ENCODE peak calls at places on chromosome 12, in seven cellular contexts. One of them, this sample, is unnamed.

GRCh38 chr12:68080577-68080976 is 79.0 kb downstream of the IFNG start:
- DNase-seq in HFFc6: no peak
- DNase-seq in stomach: no peak
- DNase-seq in nephron progenitor cell: no peak
- DNase-seq in H9: peak
- DNase-seq in SK-N-SH: no peak
- DNase-seq in body of pancreas: no peak
- DNase-seq in this sample: no peak

GRCh38 chr12:102946042-102946441 is 11.4 kb upstream of the ASCL1 start:
- DNase-seq in HFFc6: no peak
- DNase-seq in stomach: no peak
- DNase-seq in nephron progenitor cell: no peak
- DNase-seq in H9: no peak
- DNase-seq in SK-N-SH: no peak
- DNase-seq in body of pancreas: no peak
- DNase-seq in this sample: no peak

GRCh38 chr12:108647199-108647935 is 13.7 kb upstream of the SELPLG start:
- DNase-seq in HFFc6: no peak
- DNase-seq in stomach: no peak
- DNase-seq in nephron progenitor cell: no peak
- DNase-seq in H9: peak
- DNase-seq in SK-N-SH: no peak
- DNase-seq in body of pancreas: no peak
- DNase-seq in this sample: no peak

GRCh38 chr12:39112064-39112463 is 206.7 kb upstream of the CPNE8 start:
- DNase-seq in HFFc6: no peak
- DNase-seq in stomach: no peak
- DNase-seq in nephron progenitor cell: no peak
- DNase-seq in H9: no peak
- DNase-seq in SK-N-SH: peak
- DNase-seq in body of pancreas: no peak
- DNase-seq in this sample: no peak

GRCh38 chr12:27012239-27012981 is 1.8 kb downstream of the TM7SF3 start:
- DNase-seq in HFFc6: no peak
- DNase-seq in stomach: no peak
- DNase-seq in nephron progenitor cell: no peak
- DNase-seq in H9: no peak
- DNase-seq in SK-N-SH: no peak
- DNase-seq in body of pancreas: peak
- DNase-seq in this sample: no peak

GRCh38 chr12:63916561-63917476 is 72.3 kb downstream of the SRGAP1 start:
- DNase-seq in HFFc6: peak
- DNase-seq in stomach: no peak
- DNase-seq in nephron progenitor cell: no peak
- DNase-seq in H9: no peak
- DNase-seq in SK-N-SH: no peak
- DNase-seq in body of pancreas: no peak
- DNase-seq in this sample: no peak

GRCh38 chr12:89328483-89329030 is 23.7 kb downstream of the DUSP6 start:
- DNase-seq in HFFc6: no peak
- DNase-seq in stomach: no peak
- DNase-seq in nephron progenitor cell: no peak
- DNase-seq in H9: no peak
- DNase-seq in SK-N-SH: no peak
- DNase-seq in body of pancreas: peak
- DNase-seq in this sample: no peak

GRCh38 chr12:54010972-54011664 is 2.3 kb downstream of the HOXC8 start:
- DNase-seq in HFFc6: no peak
- DNase-seq in stomach: no peak
- DNase-seq in nephron progenitor cell: peak
- DNase-seq in H9: no peak
- DNase-seq in SK-N-SH: no peak
- DNase-seq in body of pancreas: no peak
- DNase-seq in this sample: no peak

GRCh38 chr12:62983594-62983993 is 48.6 kb upstream of the PPM1H start:
- DNase-seq in HFFc6: no peak
- DNase-seq in stomach: peak
- DNase-seq in nephron progenitor cell: no peak
- DNase-seq in H9: peak
- DNase-seq in SK-N-SH: no peak
- DNase-seq in body of pancreas: peak
- DNase-seq in this sample: no peak

GRCh38 chr12:32478858-32479257 is 79.5 kb downstream of the FGD4 start:
- DNase-seq in HFFc6: no peak
- DNase-seq in stomach: no peak
- DNase-seq in nephron progenitor cell: no peak
- DNase-seq in H9: no peak
- DNase-seq in SK-N-SH: no peak
- DNase-seq in body of pancreas: no peak
- DNase-seq in this sample: no peak

GRCh38 chr12:55670213-55670730 is 33.6 kb downstream of the OR10P1 start:
- DNase-seq in HFFc6: no peak
- DNase-seq in stomach: no peak
- DNase-seq in nephron progenitor cell: no peak
- DNase-seq in H9: peak
- DNase-seq in SK-N-SH: no peak
- DNase-seq in body of pancreas: no peak
- DNase-seq in this sample: no peak

GRCh38 chr12:109937371-109937770 is 37.3 kb downstream of the TCHP start:
- DNase-seq in HFFc6: no peak
- DNase-seq in stomach: no peak
- DNase-seq in nephron progenitor cell: no peak
- DNase-seq in H9: no peak
- DNase-seq in SK-N-SH: no peak
- DNase-seq in body of pancreas: no peak
- DNase-seq in this sample: no peak

GRCh38 chr12:32163596-32163995 is 56.9 kb downstream of the BICD1 start:
- DNase-seq in HFFc6: no peak
- DNase-seq in stomach: no peak
- DNase-seq in nephron progenitor cell: no peak
- DNase-seq in H9: no peak
- DNase-seq in SK-N-SH: no peak
- DNase-seq in body of pancreas: no peak
- DNase-seq in this sample: no peak

GRCh38 chr12:44812062-44812461 is 64.1 kb downstream of the NELL2 start:
- DNase-seq in HFFc6: no peak
- DNase-seq in stomach: no peak
- DNase-seq in nephron progenitor cell: no peak
- DNase-seq in H9: no peak
- DNase-seq in SK-N-SH: no peak
- DNase-seq in body of pancreas: no peak
- DNase-seq in this sample: no peak

GRCh38 chr12:114981036-114981435 is 297.1 kb upstream of the TBX3 start:
- DNase-seq in HFFc6: no peak
- DNase-seq in stomach: no peak
- DNase-seq in nephron progenitor cell: no peak
- DNase-seq in H9: no peak
- DNase-seq in SK-N-SH: no peak
- DNase-seq in body of pancreas: no peak
- DNase-seq in this sample: no peak

GRCh38 chr12:3628629-3629028 is 124.3 kb downstream of the CRACR2A start:
- DNase-seq in HFFc6: no peak
- DNase-seq in stomach: no peak
- DNase-seq in nephron progenitor cell: no peak
- DNase-seq in H9: no peak
- DNase-seq in SK-N-SH: peak
- DNase-seq in body of pancreas: no peak
- DNase-seq in this sample: no peak

GRCh38 chr12:50637870-50638481 is 125.9 kb upstream of the ATF1 start:
- DNase-seq in HFFc6: peak
- DNase-seq in stomach: no peak
- DNase-seq in nephron progenitor cell: no peak
- DNase-seq in H9: no peak
- DNase-seq in SK-N-SH: peak
- DNase-seq in body of pancreas: no peak
- DNase-seq in this sample: no peak

GRCh38 chr12:90010089-90010488 is 301.5 kb upstream of the ATP2B1 start:
- DNase-seq in HFFc6: no peak
- DNase-seq in stomach: no peak
- DNase-seq in nephron progenitor cell: no peak
- DNase-seq in H9: peak
- DNase-seq in SK-N-SH: no peak
- DNase-seq in body of pancreas: no peak
- DNase-seq in this sample: no peak

GRCh38 chr12:118372541-118373495 is at the start of gene TAOK3:
- DNase-seq in HFFc6: peak
- DNase-seq in stomach: peak
- DNase-seq in nephron progenitor cell: peak
- DNase-seq in H9: peak
- DNase-seq in SK-N-SH: peak
- DNase-seq in body of pancreas: peak
- DNase-seq in this sample: peak

GRCh38 chr12:22625671-22626251 is 790 bp downstream of the ETNK1 start:
- DNase-seq in HFFc6: no peak
- DNase-seq in stomach: peak
- DNase-seq in nephron progenitor cell: peak
- DNase-seq in H9: peak
- DNase-seq in SK-N-SH: peak
- DNase-seq in body of pancreas: peak
- DNase-seq in this sample: no peak

GRCh38 chr12:124739953-124740561 is 123.6 kb downstream of the SCARB1 start:
- DNase-seq in HFFc6: no peak
- DNase-seq in stomach: no peak
- DNase-seq in nephron progenitor cell: no peak
- DNase-seq in H9: no peak
- DNase-seq in SK-N-SH: no peak
- DNase-seq in body of pancreas: no peak
- DNase-seq in this sample: no peak

GRCh38 chr12:124738636-124739467 is 124.8 kb downstream of the SCARB1 start:
- DNase-seq in HFFc6: peak
- DNase-seq in stomach: peak
- DNase-seq in nephron progenitor cell: peak
- DNase-seq in H9: no peak
- DNase-seq in SK-N-SH: no peak
- DNase-seq in body of pancreas: no peak
- DNase-seq in this sample: no peak

GRCh38 chr12:124742111-124742510 is 121.6 kb downstream of the SCARB1 start:
- DNase-seq in HFFc6: no peak
- DNase-seq in stomach: peak
- DNase-seq in nephron progenitor cell: no peak
- DNase-seq in H9: no peak
- DNase-seq in SK-N-SH: peak
- DNase-seq in body of pancreas: no peak
- DNase-seq in this sample: no peak

GRCh38 chr12:124741211-124741610 is 122.5 kb downstream of the SCARB1 start:
- DNase-seq in HFFc6: no peak
- DNase-seq in stomach: no peak
- DNase-seq in nephron progenitor cell: no peak
- DNase-seq in H9: no peak
- DNase-seq in SK-N-SH: no peak
- DNase-seq in body of pancreas: no peak
- DNase-seq in this sample: no peak

DNA sequence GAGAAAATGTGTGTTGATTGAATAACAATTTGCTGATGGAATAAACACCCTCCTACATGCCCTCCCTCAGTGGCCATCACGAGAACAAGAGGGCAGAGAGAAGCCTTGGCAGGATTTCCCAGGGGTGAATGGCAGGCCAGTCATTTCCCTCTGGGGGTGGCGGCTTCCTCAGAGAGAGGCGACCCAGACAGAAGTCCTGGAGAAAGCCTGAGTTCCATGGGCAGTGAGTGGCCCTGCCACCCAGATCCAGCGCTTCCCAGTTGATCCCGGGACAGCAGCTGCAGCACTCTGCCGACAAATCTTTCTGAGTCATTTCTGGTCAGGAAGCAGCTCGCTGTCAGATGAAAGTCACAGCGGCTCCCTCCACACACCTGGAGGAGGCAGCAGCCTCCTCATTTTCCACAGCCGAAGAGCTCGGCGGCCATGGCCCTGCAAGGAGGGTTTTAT is 123.0 kb downstream of the SCARB1 start:
- DNase-seq in HFFc6: peak
- DNase-seq in stomach: peak
- DNase-seq in nephron progenitor cell: no peak
- DNase-seq in H9: no peak
- DNase-seq in SK-N-SH: no peak
- DNase-seq in body of pancreas: no peak
- DNase-seq in this sample: no peak
- TF ChIP-seq CTCF in HFFc6: peak
- TF ChIP-seq CTCF in stomach: no peak
- TF ChIP-seq CTCF in nephron progenitor cell: no peak
- TF ChIP-seq CTCF in H9: no peak
- TF ChIP-seq CTCF in SK-N-SH: no peak
- TF ChIP-seq CTCF in body of pancreas: no peak
- TF ChIP-seq CTCF in this sample: peak

GRCh38 chr12:19064713-19065112 is 64.8 kb upstream of the PLEKHA5 start:
- DNase-seq in HFFc6: no peak
- DNase-seq in stomach: no peak
- DNase-seq in nephron progenitor cell: no peak
- DNase-seq in H9: no peak
- DNase-seq in SK-N-SH: no peak
- DNase-seq in body of pancreas: no peak
- DNase-seq in this sample: no peak
- TF ChIP-seq CTCF in HFFc6: no peak
- TF ChIP-seq CTCF in stomach: no peak
- TF ChIP-seq CTCF in nephron progenitor cell: no peak
- TF ChIP-seq CTCF in H9: no peak
- TF ChIP-seq CTCF in SK-N-SH: no peak
- TF ChIP-seq CTCF in body of pancreas: no peak
- TF ChIP-seq CTCF in this sample: no peak

DNA sequence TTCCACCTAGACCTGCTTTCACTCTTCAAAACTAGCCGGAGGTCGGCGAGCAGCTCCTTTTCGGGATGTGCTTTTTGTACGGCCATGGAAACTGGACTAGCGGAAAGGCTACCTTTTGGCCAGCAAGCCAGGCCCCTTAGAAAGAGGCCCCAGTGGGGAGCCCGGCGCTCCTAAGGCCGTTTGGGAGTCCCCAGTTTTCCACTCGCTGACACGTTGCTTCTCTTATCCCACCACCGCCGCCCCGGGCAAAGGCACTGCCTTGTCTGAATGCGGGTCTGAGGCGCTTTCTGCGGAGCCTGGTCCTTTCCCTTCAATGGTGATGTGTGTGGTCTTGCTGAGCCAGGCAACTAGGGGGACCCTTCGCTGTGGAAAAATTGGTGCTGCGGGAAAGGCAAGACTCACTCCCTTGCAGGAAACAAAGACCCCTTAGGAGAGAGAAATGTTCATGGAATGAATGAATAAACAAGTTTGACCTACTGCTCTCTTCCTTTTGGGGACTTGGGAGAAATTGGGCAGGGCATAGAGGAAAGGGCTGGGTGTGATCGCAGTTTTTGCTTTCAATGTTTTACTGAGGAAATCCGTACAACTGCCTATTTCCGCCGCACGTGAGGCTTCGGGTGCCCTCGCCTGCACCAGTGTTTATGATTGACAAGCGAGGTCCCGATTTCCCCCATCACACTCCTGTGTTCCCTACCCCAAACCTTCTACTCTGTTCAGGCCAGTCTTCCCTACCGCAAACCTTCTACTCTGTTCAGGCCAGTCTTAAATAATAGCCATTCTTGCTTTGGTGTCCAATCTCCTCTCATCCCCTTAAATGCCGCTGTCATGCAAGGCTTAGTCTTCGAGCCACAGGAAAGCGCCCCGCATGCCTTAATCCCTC is 970 bp upstream of the SLC38A2 start:
- DNase-seq in HFFc6: no peak
- DNase-seq in stomach: peak
- DNase-seq in nephron progenitor cell: peak
- DNase-seq in H9: peak
- DNase-seq in SK-N-SH: peak
- DNase-seq in body of pancreas: peak
- DNase-seq in this sample: peak
- TF ChIP-seq CTCF in HFFc6: no peak
- TF ChIP-seq CTCF in stomach: no peak
- TF ChIP-seq CTCF in nephron progenitor cell: no peak
- TF ChIP-seq CTCF in H9: peak
- TF ChIP-seq CTCF in SK-N-SH: peak
- TF ChIP-seq CTCF in body of pancreas: no peak
- TF ChIP-seq CTCF in this sample: no peak

GRCh38 chr12:24278832-24279231 is 329.4 kb upstream of the SOX5 start:
- DNase-seq in HFFc6: no peak
- DNase-seq in stomach: no peak
- DNase-seq in nephron progenitor cell: no peak
- DNase-seq in H9: no peak
- DNase-seq in SK-N-SH: no peak
- DNase-seq in body of pancreas: no peak
- DNase-seq in this sample: no peak
- TF ChIP-seq CTCF in HFFc6: peak
- TF ChIP-seq CTCF in stomach: no peak
- TF ChIP-seq CTCF in nephron progenitor cell: no peak
- TF ChIP-seq CTCF in H9: no peak
- TF ChIP-seq CTCF in SK-N-SH: peak
- TF ChIP-seq CTCF in body of pancreas: no peak
- TF ChIP-seq CTCF in this sample: no peak